ENCODE peak calls at places on chromosomes 1 and 21, in five cellular contexts. One of them, this sample, is unnamed.

GRCh38 chr1:52676249-52676903 is 21.8 kb downstream of the COA7 start:
- DNase-seq in AG10803: no peak
- DNase-seq in suprapubic skin: no peak
- DNase-seq in heart left ventricle: peak
- DNase-seq in endothelial cell of umbilical vein: no peak
- DNase-seq in this sample: peak

GRCh38 chr1:181181792-181182585 is 93.5 kb downstream of the IER5 start:
- DNase-seq in AG10803: no peak
- DNase-seq in suprapubic skin: no peak
- DNase-seq in heart left ventricle: no peak
- DNase-seq in endothelial cell of umbilical vein: no peak
- DNase-seq in this sample: no peak

GRCh38 chr1:41914515-41914914 is 4.2 kb downstream of the HIVEP3 start:
- DNase-seq in AG10803: no peak
- DNase-seq in suprapubic skin: no peak
- DNase-seq in heart left ventricle: no peak
- DNase-seq in endothelial cell of umbilical vein: no peak
- DNase-seq in this sample: no peak

GRCh38 chr1:3534803-3535637 is 76.3 kb downstream of the MEGF6 start:
- DNase-seq in AG10803: no peak
- DNase-seq in suprapubic skin: no peak
- DNase-seq in heart left ventricle: no peak
- DNase-seq in endothelial cell of umbilical vein: no peak
- DNase-seq in this sample: no peak

GRCh38 chr21:44931137-44931500 is 8.7 kb upstream of the SLX9 start:
- DNase-seq in AG10803: peak
- DNase-seq in suprapubic skin: no peak
- DNase-seq in heart left ventricle: no peak
- DNase-seq in endothelial cell of umbilical vein: no peak
- DNase-seq in this sample: peak

GRCh38 chr1:89831462-89832113 is 10.8 kb downstream of the LRRC8D start:
- DNase-seq in AG10803: no peak
- DNase-seq in suprapubic skin: no peak
- DNase-seq in heart left ventricle: no peak
- DNase-seq in endothelial cell of umbilical vein: no peak
- DNase-seq in this sample: no peak

GRCh38 chr1:39509360-39510009 is 18.0 kb downstream of the BMP8A start:
- DNase-seq in AG10803: peak
- DNase-seq in suprapubic skin: no peak
- DNase-seq in heart left ventricle: peak
- DNase-seq in endothelial cell of umbilical vein: no peak
- DNase-seq in this sample: no peak

GRCh38 chr1:164886101-164886500 is 327.1 kb downstream of the PBX1 start:
- DNase-seq in AG10803: no peak
- DNase-seq in suprapubic skin: no peak
- DNase-seq in heart left ventricle: no peak
- DNase-seq in endothelial cell of umbilical vein: no peak
- DNase-seq in this sample: no peak

GRCh38 chr21:43676391-43676790 is 17.0 kb downstream of the RRP1B start:
- DNase-seq in AG10803: no peak
- DNase-seq in suprapubic skin: no peak
- DNase-seq in heart left ventricle: no peak
- DNase-seq in endothelial cell of umbilical vein: no peak
- DNase-seq in this sample: no peak

GRCh38 chr1:153565529-153566374 is at the start of gene S100A2:
- DNase-seq in AG10803: peak
- DNase-seq in suprapubic skin: peak
- DNase-seq in heart left ventricle: peak
- DNase-seq in endothelial cell of umbilical vein: peak
- DNase-seq in this sample: peak

GRCh38 chr1:114339379-114339778 is 171.6 kb downstream of the TRIM33 start:
- DNase-seq in AG10803: no peak
- DNase-seq in suprapubic skin: no peak
- DNase-seq in heart left ventricle: no peak
- DNase-seq in endothelial cell of umbilical vein: no peak
- DNase-seq in this sample: no peak

GRCh38 chr1:13762642-13763041 is 62.7 kb downstream of the PRDM2 start:
- DNase-seq in AG10803: no peak
- DNase-seq in suprapubic skin: no peak
- DNase-seq in heart left ventricle: no peak
- DNase-seq in endothelial cell of umbilical vein: no peak
- DNase-seq in this sample: no peak

GRCh38 chr1:39639333-39640130 is at the start of gene HEYL:
- DNase-seq in AG10803: no peak
- DNase-seq in suprapubic skin: peak
- DNase-seq in heart left ventricle: peak
- DNase-seq in endothelial cell of umbilical vein: no peak
- DNase-seq in this sample: no peak

GRCh38 chr21:37983336-37984095 is 67.3 kb upstream of the KCNJ6 start:
- DNase-seq in AG10803: no peak
- DNase-seq in suprapubic skin: no peak
- DNase-seq in heart left ventricle: no peak
- DNase-seq in endothelial cell of umbilical vein: no peak
- DNase-seq in this sample: no peak

GRCh38 chr1:102628008-102628736 is 480.1 kb downstream of the COL11A1 start:
- DNase-seq in AG10803: no peak
- DNase-seq in suprapubic skin: no peak
- DNase-seq in heart left ventricle: no peak
- DNase-seq in endothelial cell of umbilical vein: no peak
- DNase-seq in this sample: no peak

GRCh38 chr1:209835782-209836298 is 8.1 kb downstream of the UTP25 start:
- DNase-seq in AG10803: peak
- DNase-seq in suprapubic skin: no peak
- DNase-seq in heart left ventricle: no peak
- DNase-seq in endothelial cell of umbilical vein: peak
- DNase-seq in this sample: peak

GRCh38 chr1:25243907-25244306 is 3.3 kb downstream of the RSRP1 start:
- DNase-seq in AG10803: no peak
- DNase-seq in suprapubic skin: no peak
- DNase-seq in heart left ventricle: no peak
- DNase-seq in endothelial cell of umbilical vein: no peak
- DNase-seq in this sample: no peak
- H3K4me3 ChIP-seq in AG10803: peak
- H3K4me3 ChIP-seq in suprapubic skin: no peak
- H3K4me3 ChIP-seq in heart left ventricle: no peak
- H3K4me3 ChIP-seq in endothelial cell of umbilical vein: no peak
- H3K4me3 ChIP-seq in this sample: no peak

GRCh38 chr1:15847100-15847892 is at the start of gene SPEN:
- DNase-seq in AG10803: peak
- DNase-seq in suprapubic skin: peak
- DNase-seq in heart left ventricle: peak
- DNase-seq in endothelial cell of umbilical vein: peak
- DNase-seq in this sample: peak
- TF ChIP-seq CTCF in AG10803: peak
- TF ChIP-seq CTCF in suprapubic skin: no peak
- TF ChIP-seq CTCF in heart left ventricle: peak
- TF ChIP-seq CTCF in endothelial cell of umbilical vein: no peak
- TF ChIP-seq CTCF in this sample: no peak

GRCh38 chr1:78492376-78492950 is 1.7 kb downstream of the PTGFR start:
- DNase-seq in AG10803: peak
- DNase-seq in suprapubic skin: peak
- DNase-seq in heart left ventricle: no peak
- DNase-seq in endothelial cell of umbilical vein: no peak
- DNase-seq in this sample: no peak
- H3K4me3 ChIP-seq in AG10803: peak
- H3K4me3 ChIP-seq in suprapubic skin: peak
- H3K4me3 ChIP-seq in heart left ventricle: no peak
- H3K4me3 ChIP-seq in endothelial cell of umbilical vein: no peak
- H3K4me3 ChIP-seq in this sample: peak

DNA sequence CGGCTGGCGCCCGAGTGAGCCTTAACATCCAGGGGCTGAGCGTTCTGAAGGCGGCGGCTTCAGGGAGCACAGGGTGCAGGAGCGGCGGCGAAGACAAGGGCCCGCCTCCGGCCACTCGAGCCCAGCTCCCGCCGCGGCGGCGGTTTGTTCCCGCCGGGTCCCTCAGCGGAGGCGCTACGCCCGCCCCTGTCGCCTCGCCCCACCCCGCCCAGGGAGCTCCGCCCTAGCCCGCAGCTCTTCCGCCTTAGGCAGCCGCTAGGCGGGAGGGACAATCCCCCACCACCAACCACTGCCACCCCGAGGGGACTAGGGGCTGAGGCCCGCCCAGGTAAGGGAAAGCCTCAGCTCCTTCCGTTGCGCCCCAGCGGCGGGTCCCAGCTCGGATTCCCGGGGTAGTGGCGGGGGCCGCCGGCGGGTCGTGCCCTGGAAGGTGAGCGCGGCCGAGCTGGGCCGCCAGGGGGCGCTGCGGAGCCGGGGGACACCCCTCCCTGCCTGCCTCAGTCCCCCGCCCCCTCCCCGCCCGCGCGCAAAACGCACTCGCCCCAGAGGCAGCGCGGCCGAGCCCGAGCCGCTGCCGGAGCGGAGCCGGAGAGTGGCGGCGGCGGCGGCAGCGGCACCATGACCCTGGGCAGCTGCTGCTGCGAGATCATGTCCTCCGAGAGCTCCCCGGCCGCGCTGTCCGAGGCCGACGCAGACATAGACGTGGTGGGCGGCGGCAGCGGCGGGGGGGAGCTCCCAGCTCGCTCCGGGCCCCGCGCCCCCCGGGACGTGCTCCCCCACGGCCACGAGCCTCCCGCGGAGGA is at the start of gene FOXD2:
- DNase-seq in AG10803: peak
- DNase-seq in suprapubic skin: peak
- DNase-seq in heart left ventricle: peak
- DNase-seq in endothelial cell of umbilical vein: peak
- DNase-seq in this sample: peak
- TF ChIP-seq CTCF in AG10803: peak
- TF ChIP-seq CTCF in suprapubic skin: peak
- TF ChIP-seq CTCF in heart left ventricle: peak
- TF ChIP-seq CTCF in endothelial cell of umbilical vein: peak
- TF ChIP-seq CTCF in this sample: peak

This sample was measured in fibroblast of the aortic adventitia.